ENCODE peak calls at places on chromosomes 11 and 22, in four cellular contexts. D is lung, C is astrocyte, Y is cardiac muscle cell. L is an unnamed sample. For H3K36me3, the result is how much of the 10 kb centered on the place peaks cover.

GRCh38 chr11:130945945-130946344 is 29.7 kb upstream of the SNX19 start:
- DNase-seq in D (peak), C (peak), Y (no peak), L (peak)

GRCh38 chr22:22884888-22885840 is 2.5 kb upstream of the IGLL5 start:
- DNase-seq in D (no peak), C (no peak), Y (no peak), L (no peak)

GRCh38 chr22:36590441-36591056 is 61.6 kb upstream of the EIF3D start:
- DNase-seq in D (no peak), C (no peak), Y (no peak), L (no peak)

GRCh38 chr11:83219095-83219494 is 25.6 kb downstream of the ANKRD42 start:
- DNase-seq in D (no peak), C (no peak), Y (peak), L (no peak)

GRCh38 chr11:33857924-33858323 is 34.0 kb downstream of the LMO2 start:
- DNase-seq in D (peak), C (peak), Y (peak), L (peak)

GRCh38 chr11:114080219-114080618 is 20.7 kb downstream of the ZBTB16 start:
- DNase-seq in D (no peak), C (no peak), Y (no peak), L (no peak)

GRCh38 chr11:86473991-86474833 is 99.5 kb downstream of the CCDC81 start:
- DNase-seq in D (no peak), C (no peak), Y (no peak), L (peak)

GRCh38 chr11:31803813-31804438 is 7.2 kb downstream of the PAX6 start:
- DNase-seq in D (no peak), C (peak), Y (no peak), L (no peak)

GRCh38 chr11:92886243-92886905 is 83.1 kb upstream of the MTNR1B start:
- DNase-seq in D (no peak), C (peak), Y (peak), L (peak)

GRCh38 chr11:15195454-15196200 is 80.9 kb downstream of the INSC start:
- DNase-seq in D (no peak), C (no peak), Y (no peak), L (no peak)

GRCh38 chr22:49574861-49575702 is 252.6 kb downstream of the BRD1 start:
- DNase-seq in D (no peak), C (no peak), Y (no peak), L (no peak)

GRCh38 chr11:61895046-61895717 is 3.8 kb upstream of the FADS3 start:
- DNase-seq in D (no peak), C (no peak), Y (no peak), L (no peak)

GRCh38 chr11:70526116-70527045 is 128.1 kb downstream of the CTTN start:
- DNase-seq in D (peak), C (no peak), Y (no peak), L (no peak)

GRCh38 chr11:72397333-72397732 is 37.0 kb downstream of the CLPB start:
- DNase-seq in D (no peak), C (no peak), Y (no peak), L (no peak)

GRCh38 chr11:134418119-134418840 is 6.2 kb upstream of the B3GAT1 start:
- DNase-seq in D (no peak), C (no peak), Y (peak), L (peak)

GRCh38 chr22:32509045-32509444 is 34.4 kb downstream of the FBXO7 start:
- DNase-seq in D (no peak), C (no peak), Y (no peak), L (no peak)
- H3K4me3 ChIP-seq in D (no peak), C (no peak), Y (no peak), L (no peak)

DNA sequence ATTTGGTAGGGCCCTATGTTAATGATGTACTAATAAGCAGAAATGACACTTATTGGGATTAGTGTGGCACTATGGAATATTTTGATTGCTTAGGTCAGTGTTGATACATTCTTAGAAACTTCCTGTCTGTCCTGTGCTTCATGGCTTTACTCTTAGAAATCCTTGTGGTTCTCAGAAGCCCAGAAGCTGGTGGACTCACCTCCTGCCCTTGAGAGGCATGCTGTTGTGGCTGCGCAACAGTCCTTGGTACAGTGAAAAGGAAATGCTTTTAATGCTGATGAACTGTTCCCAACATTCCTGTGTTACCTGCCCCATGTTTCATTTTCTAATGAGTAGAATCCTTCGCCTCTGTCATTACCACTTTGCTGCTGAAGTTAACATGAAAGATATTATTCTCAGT is 52.4 kb upstream of the MYO18B start:
- DNase-seq in D (no peak), C (peak), Y (no peak), L (no peak)
- H3K36me3 ChIP-seq in D (under half), C (under half), Y (under half), L (under half)

GRCh38 chr11:66072518-66072917 is 2.4 kb downstream of the PACS1 start:
- DNase-seq in D (no peak), C (no peak), Y (no peak), L (no peak)
- H3K4me3 ChIP-seq in D (no peak), C (no peak), Y (no peak), L (no peak)

DNA sequence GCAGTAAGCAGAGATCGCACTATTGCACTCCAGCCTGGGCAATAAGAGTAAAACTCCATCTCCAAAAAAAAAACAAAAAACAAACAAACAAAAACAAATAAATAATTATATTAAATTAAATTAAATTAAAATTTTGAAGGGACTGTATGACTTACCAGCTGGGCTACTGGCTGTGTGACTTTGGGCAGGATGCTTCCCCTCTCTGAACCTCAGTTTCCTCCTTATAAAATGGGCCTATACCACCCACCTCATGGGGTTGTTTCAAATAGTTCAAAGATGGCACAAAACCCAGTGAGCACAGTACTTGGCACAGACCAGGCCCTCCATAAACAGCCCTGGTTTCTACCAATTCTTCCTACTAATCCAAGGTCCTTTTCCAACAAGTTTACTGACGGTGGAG is 34.9 kb downstream of the ASCC2 start:
- DNase-seq in D (no peak), C (no peak), Y (no peak), L (no peak)
- H3K36me3 ChIP-seq in D (half or more), C (under half), Y (under half), L (half or more)

GRCh38 chr11:9568854-9569587 is 4.4 kb upstream of the WEE1 start:
- DNase-seq in D (peak), C (peak), Y (peak), L (peak)

GRCh38 chr11:9565822-9566560 is 7.5 kb upstream of the WEE1 start:
- DNase-seq in D (peak), C (peak), Y (peak), L (peak)

GRCh38 chr11:9567401-9567800 is 6.1 kb upstream of the WEE1 start:
- DNase-seq in D (no peak), C (no peak), Y (no peak), L (no peak)

GRCh38 chr11:9568161-9568853 is 5.2 kb upstream of the WEE1 start:
- DNase-seq in D (no peak), C (no peak), Y (no peak), L (no peak)

DNA sequence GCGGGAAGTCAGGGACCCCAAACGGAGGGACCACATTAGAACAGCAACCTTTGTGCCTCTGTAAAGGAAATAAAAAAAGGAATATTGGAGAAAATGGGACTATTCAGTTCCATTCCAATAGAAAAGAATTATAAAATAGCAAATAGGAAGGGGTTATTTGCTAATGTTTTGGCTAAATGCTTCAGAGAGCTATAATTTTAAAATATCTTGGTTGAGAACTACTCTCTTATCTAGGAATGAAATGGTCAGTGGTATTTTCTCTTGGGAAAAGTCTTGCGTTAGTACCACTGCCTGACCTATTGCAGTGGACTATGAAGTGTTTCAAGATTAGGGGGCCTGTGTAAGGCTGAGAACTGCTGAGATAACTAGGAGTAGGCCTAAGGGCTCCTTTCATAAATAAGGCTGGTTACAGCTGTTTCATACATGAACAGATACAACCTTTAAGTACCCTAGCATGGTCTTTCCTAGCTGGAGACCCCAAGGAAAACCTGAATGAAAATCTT is 6.9 kb upstream of the WEE1 start:
- DNase-seq in D (no peak), C (peak), Y (peak), L (no peak)
- H3K4me3 ChIP-seq in D (no peak), C (no peak), Y (no peak), L (no peak)

DNA sequence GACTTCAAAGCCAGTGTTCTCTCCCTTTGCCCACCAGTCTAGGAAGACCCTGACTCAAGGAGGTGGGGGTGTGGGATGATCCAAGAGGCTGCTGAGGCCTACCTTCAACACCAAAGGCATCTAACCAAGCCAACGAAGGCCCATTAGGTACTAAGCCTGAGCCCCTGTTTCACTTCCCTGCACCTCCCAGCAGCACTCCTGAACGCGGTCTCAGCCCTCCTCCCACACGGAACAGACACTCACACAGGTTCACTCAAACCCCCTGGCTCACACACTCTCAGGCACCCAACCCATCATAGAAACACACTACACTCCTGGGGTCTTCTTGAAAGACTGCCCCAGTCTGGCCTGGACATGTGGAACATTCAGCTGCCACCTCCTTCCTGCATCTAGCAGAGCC is 40.7 kb downstream of the SLC22A12 start:
- DNase-seq in D (no peak), C (no peak), Y (no peak), L (no peak)
- H3K36me3 ChIP-seq in D (under half), C (under half), Y (under half), L (under half)

GRCh38 chr11:67302571-67303131 is 679 bp upstream of the SSH3 start:
- DNase-seq in D (peak), C (no peak), Y (peak), L (no peak)
- H3K4me3 ChIP-seq in D (peak), C (peak), Y (peak), L (peak)

GRCh38 chr11:110119317-110119716 is 26.1 kb downstream of the ZC3H12C start:
- DNase-seq in D (no peak), C (no peak), Y (no peak), L (no peak)
- H3K36me3 ChIP-seq in D (under half), C (under half), Y (under half), L (under half)